ENCODE peak calls at places on chromosomes 11 and 22, in seven cellular contexts. R is stimulated activated CD4-positive, alpha-beta T cell treated with anti-CD3 and anti-CD28 coated beads, Interleukin-1b, Interleukin-23, amount 100 ng/mL, for 1 hour; N is activated CD4-positive, alpha-beta T cell treated with anti-CD3 and anti-CD28 coated beads for 48 hours; O is IMR-90; F is coronary artery; P is heart right ventricle; J is activated CD8-positive, alpha-beta memory T cell treated with anti-CD3 and anti-CD28 coated beads for 1 hour. X is an unnamed sample.

GRCh38 chr22:37157516-37158289 is 8.0 kb upstream of the IL2RB start:
- DNase-seq in N (peak), J (no peak), R (no peak), P (no peak), F (no peak), O (peak), X (no peak)

GRCh38 chr22:33756508-33756949 is 163.7 kb downstream of the LARGE1 start:
- DNase-seq in P (peak), F (no peak), J (no peak), N (no peak), O (no peak), R (no peak), X (no peak)

GRCh38 chr11:133525976-133526375 is 6.3 kb downstream of the OPCML start:
- DNase-seq in J (no peak), P (no peak), F (no peak), N (no peak), R (no peak), O (no peak), X (no peak)

GRCh38 chr11:24963879-24964278 is 467.0 kb downstream of the LUZP2 start:
- DNase-seq in F (no peak), P (no peak), O (no peak), R (no peak), J (no peak), N (no peak), X (no peak)

GRCh38 chr11:108135845-108136599 is 14.7 kb downstream of the ACAT1 start:
- DNase-seq in N (peak), O (peak), J (no peak), F (no peak), R (no peak), P (no peak), X (no peak)

GRCh38 chr11:117631336-117632090 is 165.5 kb downstream of the DSCAML1 start:
- DNase-seq in J (no peak), P (no peak), O (no peak), R (no peak), N (no peak), F (no peak), X (no peak)

GRCh38 chr11:47928426-47928825 is 51.9 kb upstream of the PTPRJ start:
- DNase-seq in R (no peak), O (no peak), J (no peak), F (no peak), N (no peak), P (no peak), X (no peak)

GRCh38 chr11:128946646-128947045 is 4.0 kb upstream of the TP53AIP1 start:
- DNase-seq in R (no peak), F (no peak), J (no peak), P (no peak), N (no peak), O (no peak), X (no peak)

GRCh38 chr11:134644489-134645456 is 232.7 kb upstream of the B3GAT1 start:
- DNase-seq in P (no peak), J (no peak), N (no peak), O (no peak), F (peak), R (no peak), X (no peak)

GRCh38 chr11:111776398-111777093 is 10.4 kb upstream of the PPP2R1B start:
- DNase-seq in P (no peak), R (no peak), N (no peak), J (no peak), F (no peak), O (no peak), X (no peak)

GRCh38 chr11:102552447-102553200 is 22.1 kb upstream of the MMP7 start:
- DNase-seq in F (no peak), R (no peak), J (no peak), N (no peak), O (peak), P (no peak), X (no peak)

GRCh38 chr11:70680781-70681281 is 282.5 kb downstream of the CTTN start:
- DNase-seq in J (no peak), O (no peak), P (no peak), N (peak), R (no peak), F (no peak), X (no peak)

GRCh38 chr22:22550789-22551434 is 8.2 kb downstream of the PRAME start:
- DNase-seq in N (no peak), O (no peak), P (no peak), J (no peak), R (no peak), F (no peak), X (no peak)

GRCh38 chr22:42519544-42520237 is at the start of gene RRP7A:
- DNase-seq in O (peak), P (peak), F (peak), N (peak), J (peak), R (peak), X (peak)

GRCh38 chr11:128450882-128451647 is 136.3 kb downstream of the ETS1 start:
- DNase-seq in J (no peak), F (no peak), R (no peak), O (no peak), N (no peak), P (no peak), X (no peak)

GRCh38 chr11:47552086-47552580 is 799 bp downstream of the CELF1 start:
- DNase-seq in F (no peak), J (no peak), P (peak), R (no peak), N (peak), O (peak), X (no peak)

GRCh38 chr11:50164050-50164449 is 131.4 kb downstream of the OR4C45 start:
- DNase-seq in J (no peak), R (no peak), O (no peak), N (no peak), F (no peak), P (no peak), X (no peak)

GRCh38 chr22:17969732-17970131 is 54.6 kb downstream of the MICAL3 start:
- DNase-seq in P (no peak), O (peak), R (no peak), J (no peak), F (no peak), N (no peak), X (no peak)

GRCh38 chr11:29448246-29448877 is 568.5 kb downstream of the KCNA4 start:
- DNase-seq in N (no peak), P (no peak), R (no peak), O (peak), J (no peak), F (no peak), X (no peak)

GRCh38 chr11:83681944-83682644 is 395.9 kb upstream of the CCDC90B start:
- DNase-seq in F (no peak), J (no peak), P (no peak), O (no peak), N (no peak), R (no peak), X (no peak)

GRCh38 chr22:44344407-44344806 is 31.7 kb upstream of the SHISAL1 start:
- DNase-seq in N (no peak), O (no peak), J (no peak), R (no peak), F (no peak), P (no peak), X (no peak)

GRCh38 chr22:26552466-26552865 is 37.5 kb downstream of the TPST2 start:
- DNase-seq in F (no peak), J (no peak), P (no peak), O (peak), R (no peak), N (no peak), X (no peak)

GRCh38 chr22:22593964-22594656 is 35.0 kb upstream of the PRAME start:
- DNase-seq in J (no peak), N (peak), O (peak), R (peak), F (no peak), P (no peak), X (peak)

GRCh38 chr11:6251120-6251733 is 8.4 kb upstream of the CCKBR start:
- DNase-seq in O (peak), P (peak), F (peak), J (no peak), N (peak), R (no peak), X (no peak)

GRCh38 chr11:102761646-102762238 is 18.7 kb downstream of the MMP10 start:
- DNase-seq in J (no peak), R (no peak), P (no peak), F (no peak), N (no peak), O (no peak), X (no peak)

GRCh38 chr11:80146231-80146630 is 705.4 kb upstream of the TENM4 start:
- DNase-seq in F (no peak), J (no peak), R (no peak), O (no peak), P (no peak), N (no peak), X (no peak)

GRCh38 chr11:120658071-120658423 is 146.5 kb downstream of the GRIK4 start:
- DNase-seq in O (no peak), P (no peak), F (no peak), J (no peak), R (no peak), N (no peak), X (no peak)

GRCh38 chr11:121520243-121521144 is 67.7 kb upstream of the SORL1-AS1 start:
- DNase-seq in F (no peak), P (no peak), O (peak), R (no peak), J (no peak), N (no peak), X (no peak)

GRCh38 chr11:58562375-58562800 is 13.3 kb downstream of the LPXN start:
- DNase-seq in R (no peak), N (no peak), J (no peak), P (no peak), O (no peak), F (no peak), X (no peak)

GRCh38 chr22:45082795-45083194 is 73.0 kb upstream of the PHF21B start:
- DNase-seq in F (no peak), N (peak), O (no peak), J (no peak), R (no peak), P (no peak), X (no peak)

GRCh38 chr22:41382610-41383009 is 868 bp downstream of the TEF start:
- DNase-seq in N (no peak), R (no peak), O (no peak), J (no peak), F (no peak), P (peak), X (no peak)